ENCODE peak calls at places on chromosomes 12 and 14, in six cellular contexts. A is NCI-H1105 treated with DMSO at 0.1 percent for 48 hours; U is NCI-H510A; N is stimulated activated CD4-positive, alpha-beta T cell treated with anti-CD3 and anti-CD28 coated beads, Interleukin-2, amount 100 ng/mL, for 48 hours; C is amygdala; K is AG10803. I is an unnamed sample.

GRCh38 chr14:52051251-52051650 is 17.6 kb downstream of the NID2 start:
- DNase-seq in A (no peak), K (peak), C (no peak), U (no peak), N (no peak), I (no peak)

GRCh38 chr12:27505124-27505523 is 18.9 kb upstream of the PPFIBP1 start:
- DNase-seq in N (no peak), C (no peak), K (peak), A (no peak), U (no peak), I (no peak)

GRCh38 chr12:1836854-1837411 is 16.6 kb downstream of the LRTM2 start:
- DNase-seq in N (no peak), A (no peak), K (no peak), U (no peak), C (peak), I (peak)

GRCh38 chr14:75591987-75592575 is 13.7 kb downstream of the FLVCR2 start:
- DNase-seq in N (no peak), A (no peak), K (no peak), C (no peak), U (no peak), I (no peak)

GRCh38 chr14:97719931-97720330 is 922.7 kb downstream of the VRK1 start:
- DNase-seq in K (no peak), C (no peak), A (no peak), U (no peak), N (no peak), I (no peak)

GRCh38 chr12:6215120-6215807 is 15.1 kb downstream of the CD9 start:
- DNase-seq in A (no peak), C (no peak), K (no peak), N (no peak), U (no peak), I (no peak)

GRCh38 chr12:81128930-81129554 is 51.2 kb downstream of the ACSS3 start:
- DNase-seq in C (no peak), N (no peak), K (peak), U (peak), A (peak), I (peak)

GRCh38 chr14:54285030-54285429 is 111.8 kb upstream of the CDKN3 start:
- DNase-seq in C (no peak), A (no peak), U (no peak), K (no peak), N (no peak), I (no peak)

GRCh38 chr14:103408491-103409155 is 23.4 kb downstream of the MARK3 start:
- DNase-seq in K (no peak), C (no peak), A (no peak), N (no peak), U (no peak), I (no peak)

GRCh38 chr12:80837342-80837978 is 100.3 kb downstream of the LIN7A start:
- DNase-seq in A (peak), U (no peak), C (no peak), K (peak), N (no peak), I (no peak)

GRCh38 chr12:62724947-62725447 is 210.0 kb downstream of the PPM1H start:
- DNase-seq in U (no peak), N (no peak), K (peak), C (no peak), A (no peak), I (no peak)

GRCh38 chr12:26971963-26972362 is 33.7 kb downstream of the FGFR1OP2 start:
- DNase-seq in K (no peak), C (no peak), A (no peak), N (peak), U (no peak), I (no peak)

GRCh38 chr14:89451229-89451628 is 34.2 kb upstream of the FOXN3 start:
- DNase-seq in C (no peak), U (no peak), A (no peak), K (no peak), N (no peak), I (no peak)

GRCh38 chr14:69002069-69002468 is 23.0 kb upstream of the ACTN1 start:
- DNase-seq in K (peak), C (no peak), N (no peak), U (no peak), A (no peak), I (no peak)

GRCh38 chr14:65533736-65534404 is 121.3 kb downstream of the FUT8 start:
- DNase-seq in A (no peak), N (no peak), C (no peak), K (no peak), U (no peak), I (no peak)

GRCh38 chr12:98741615-98742265 is 96.7 kb downstream of the APAF1 start:
- DNase-seq in K (no peak), U (no peak), C (no peak), N (peak), A (peak), I (no peak)

I was measured in head of caudate nucleus.